ENCODE peak calls at places on chromosomes 6 and 20, in eight cellular contexts. E is HT1080; G is stimulated activated CD4-positive, alpha-beta T cell treated with anti-CD3 and anti-CD28 coated beads, TNF-alpha, amount 100 ng/mL, for 24 hours; P is HS-27A; L is upper lobe of left lung; N is NCI-H510A treated with DMSO at 0.1 percent for 48 hours; U is stimulated activated CD8-positive, alpha-beta memory T cell treated with anti-CD3 and anti-CD28 coated beads, Interleukin-12 subunit alpha, Interleukin-12 subunit beta, amount 100 ng/mL, for 4 hours; D is hypothalamus. O is an unnamed sample.

GRCh38 chr6:46296586-46296985 is 125.8 kb upstream of the ENPP5 start:
- DNase-seq in P (no peak), G (no peak), L (no peak), N (no peak), U (no peak), D (no peak), E (no peak), O (no peak)

GRCh38 chr6:116084284-116084683 is 16.4 kb upstream of the NT5DC1 start:
- DNase-seq in N (no peak), P (no peak), L (no peak), E (no peak), U (no peak), G (no peak), D (no peak), O (no peak)

GRCh38 chr6:170096191-170096802 is 194.6 kb downstream of the DLL1 start:
- DNase-seq in E (no peak), D (no peak), P (no peak), N (no peak), G (no peak), U (no peak), L (peak), O (no peak)

GRCh38 chr6:7763896-7764295 is 38.0 kb downstream of the BMP6 start:
- DNase-seq in L (peak), E (no peak), P (no peak), N (no peak), U (no peak), D (no peak), G (no peak), O (no peak)

GRCh38 chr6:33840064-33840926 is 36.5 kb upstream of the MLN start:
- DNase-seq in N (peak), L (no peak), D (no peak), U (no peak), G (peak), E (peak), P (peak), O (no peak)

GRCh38 chr20:44690781-44691423 is 24.3 kb upstream of the CCN5 start:
- DNase-seq in E (no peak), G (no peak), L (no peak), U (no peak), N (no peak), P (no peak), D (no peak), O (no peak)

GRCh38 chr6:33312361-33313104 is 1.3 kb downstream of the TAPBP start:
- DNase-seq in U (peak), D (no peak), P (no peak), L (peak), E (peak), N (peak), G (peak), O (peak)

GRCh38 chr6:51842066-51842465 is 245.3 kb downstream of the PKHD1 start:
- DNase-seq in P (no peak), D (no peak), G (no peak), E (no peak), U (no peak), L (no peak), N (no peak), O (no peak)

GRCh38 chr20:23165307-23165750 is 79.2 kb upstream of the CD93 start:
- DNase-seq in P (no peak), L (no peak), N (no peak), D (no peak), E (no peak), U (no peak), G (no peak), O (no peak)

GRCh38 chr6:35511183-35511941 is 1.3 kb downstream of the TULP1 start:
- DNase-seq in L (peak), P (no peak), G (no peak), D (no peak), U (no peak), E (no peak), N (no peak), O (no peak)

GRCh38 chr6:47520282-47520681 is 42.7 kb downstream of the CD2AP start:
- DNase-seq in L (no peak), N (peak), G (no peak), P (no peak), U (no peak), D (no peak), E (no peak), O (peak)

GRCh38 chr20:32456869-32457421 is 98.8 kb downstream of the ASXL1 start:
- DNase-seq in G (no peak), E (no peak), P (no peak), N (no peak), L (peak), U (no peak), D (peak), O (peak)

GRCh38 chr20:34892671-34893070 is 16.3 kb downstream of the ACSS2 start:
- DNase-seq in G (no peak), P (no peak), L (no peak), U (no peak), E (no peak), N (no peak), D (no peak), O (no peak)

GRCh38 chr6:165889636-165890403 is 226.8 kb upstream of the PDE10A start:
- DNase-seq in U (no peak), D (no peak), L (no peak), E (peak), N (peak), P (no peak), G (no peak), O (peak)